ENCODE peak calls at places on chromosomes 3 and 15, in eight cellular contexts. T, Y, H, L, B, Q, J and G are unnamed samples.

GRCh38 chr3:37511357-37511970 is 337.1 kb upstream of the LRRFIP2 start:
- DNase-seq in T (no peak), Y (no peak), H (no peak), L (no peak), B (no peak), Q (no peak), J (no peak), G (no peak)

GRCh38 chr3:147940846-147941245 is 531.7 kb downstream of the ZIC1 start:
- DNase-seq in T (no peak), Y (no peak), H (no peak), L (no peak), B (no peak), Q (no peak), J (no peak), G (no peak)

GRCh38 chr3:72487078-72487765 is 361.0 kb downstream of the SHQ1 start:
- DNase-seq in T (peak; percentile 56), Y (peak; percentile 72), H (peak; percentile 42), L (no peak), B (peak; percentile 65), Q (peak; percentile 83), J (peak; percentile 90), G (peak; percentile 55)

GRCh38 chr3:45896069-45896468 is 9.7 kb downstream of the CCR9 start:
- DNase-seq in T (no peak), Y (no peak), H (no peak), L (no peak), B (no peak), Q (no peak), J (no peak), G (no peak)

GRCh38 chr3:114272271-114272670 is 21.6 kb upstream of the TIGIT start:
- DNase-seq in T (no peak), Y (no peak), H (no peak), L (no peak), B (no peak), Q (no peak), J (no peak), G (no peak)

GRCh38 chr3:18443670-18444596 is 18.8 kb upstream of the SATB1 start:
- DNase-seq in T (no peak), Y (no peak), H (peak; percentile 20), L (peak; percentile 84), B (no peak), Q (no peak), J (peak; percentile 24), G (no peak)

GRCh38 chr15:88982304-88982945 is 69.2 kb upstream of the MFGE8 start:
- DNase-seq in T (no peak), Y (no peak), H (no peak), L (no peak), B (no peak), Q (peak; percentile 71), J (peak; percentile 93), G (peak; percentile 59)

GRCh38 chr15:40343512-40343911 is 2.8 kb upstream of the CCDC9B start:
- DNase-seq in T (no peak), Y (no peak), H (no peak), L (no peak), B (no peak), Q (peak; percentile 86), J (peak; percentile 97), G (peak; percentile 49)

GRCh38 chr15:63509933-63510547 is 5.6 kb downstream of the USP3 start:
- DNase-seq in T (no peak), Y (no peak), H (no peak), L (no peak), B (no peak), Q (no peak), J (peak; percentile 75), G (no peak)

GRCh38 chr3:69563968-69564367 is 175.3 kb upstream of the MITF start:
- DNase-seq in T (no peak), Y (no peak), H (no peak), L (no peak), B (no peak), Q (no peak), J (no peak), G (no peak)

GRCh38 chr3:168517514-168518071 is 421.9 kb upstream of the GOLIM4 start:
- DNase-seq in T (no peak), Y (no peak), H (no peak), L (peak; percentile 17), B (no peak), Q (no peak), J (peak; percentile 7), G (no peak)

GRCh38 chr3:195062866-195063540 is 208.0 kb downstream of the XXYLT1 start:
- DNase-seq in T (no peak), Y (no peak), H (no peak), L (no peak), B (no peak), Q (no peak), J (no peak), G (no peak)

GRCh38 chr15:42371125-42371524 is 11.8 kb downstream of the CAPN3 start:
- DNase-seq in T (no peak), Y (no peak), H (no peak), L (peak; percentile 15), B (peak; percentile 21), Q (no peak), J (peak; percentile 69), G (no peak)